ENCODE peak calls at places on chromosomes 12 and 14, in eight cellular contexts. C is spleen, N is GM12865, L is A549, D is heart left ventricle, I is GM06990, J is activated B cell treated with CpG ODN at 0.5 μM for 24 hours, R is cardiac muscle cell. Y is an unnamed sample.

GRCh38 chr14:22845821-22846625 is 9.6 kb downstream of the MMP14 start:
- DNase-seq in C (no peak), N (no peak), L (no peak), D (no peak), I (no peak), J (no peak), R (no peak), Y (no peak)

GRCh38 chr12:92973614-92974013 is 44.5 kb upstream of the EEA1 start:
- DNase-seq in C (no peak), N (peak; percentile 95), L (no peak), D (no peak), I (peak; percentile 80), J (no peak), R (no peak), Y (peak; percentile 46)

GRCh38 chr12:53474077-53474476 is 22.2 kb downstream of the PCBP2 start:
- DNase-seq in C (no peak), N (no peak), L (no peak), D (no peak), I (no peak), J (no peak), R (no peak), Y (no peak)

GRCh38 chr12:99879439-99879838 is 105.3 kb downstream of the ANKS1B start:
- DNase-seq in C (no peak), N (no peak), L (no peak), D (no peak), I (no peak), J (no peak), R (no peak), Y (no peak)

GRCh38 chr14:99476864-99477263 is 3.8 kb downstream of the SETD3 start:
- DNase-seq in C (no peak), N (no peak), L (no peak), D (no peak), I (no peak), J (no peak), R (no peak), Y (no peak)

GRCh38 chr14:69360438-69361108 is 37.5 kb downstream of the ERH start:
- DNase-seq in C (no peak), N (peak; percentile 53), L (no peak), D (no peak), I (peak; percentile 54), J (peak; percentile 42), R (no peak), Y (peak; percentile 51)

GRCh38 chr14:89748004-89748403 is 206.5 kb downstream of the EFCAB11 start:
- DNase-seq in C (no peak), N (no peak), L (no peak), D (no peak), I (no peak), J (no peak), R (no peak), Y (no peak)

GRCh38 chr14:101876539-101876938 is 87.8 kb upstream of the DYNC1H1 start:
- DNase-seq in C (peak; percentile 92), N (peak; percentile 95), L (no peak), D (peak; percentile 82), I (peak; percentile 76), J (peak; percentile 60), R (peak; percentile 18), Y (peak; percentile 79)

GRCh38 chr14:76484355-76484754 is 108.4 kb downstream of the ESRRB start:
- DNase-seq in C (no peak), N (no peak), L (no peak), D (no peak), I (no peak), J (no peak), R (no peak), Y (no peak)

GRCh38 chr14:87898301-87898700 is 94.7 kb downstream of the GALC start:
- DNase-seq in C (no peak), N (no peak), L (no peak), D (no peak), I (no peak), J (no peak), R (no peak), Y (no peak)

GRCh38 chr14:80535171-80535570 is 323.9 kb upstream of the DIO2 start:
- DNase-seq in C (no peak), N (no peak), L (no peak), D (no peak), I (no peak), J (no peak), R (peak; percentile 2), Y (no peak)

GRCh38 chr12:30088259-30088995 is 304.7 kb upstream of the TMTC1 start:
- DNase-seq in C (no peak), N (no peak), L (no peak), D (no peak), I (no peak), J (no peak), R (no peak), Y (no peak)

GRCh38 chr12:79420146-79420618 is 270.6 kb downstream of the PAWR start:
- DNase-seq in C (no peak), N (peak; percentile 18), L (peak; percentile 38), D (no peak), I (no peak), J (no peak), R (peak; percentile 64), Y (no peak)

GRCh38 chr14:100950024-100950423 is 46.5 kb upstream of the RTL1 start:
- DNase-seq in C (no peak), N (no peak), L (no peak), D (no peak), I (no peak), J (no peak), R (no peak), Y (no peak)

GRCh38 chr12:68317047-68317667 is 15.0 kb downstream of the MDM1 start:
- DNase-seq in C (no peak), N (peak; percentile 68), L (peak; percentile 31), D (peak; percentile 31), I (no peak), J (no peak), R (peak; percentile 58), Y (peak; percentile 52)

GRCh38 chr12:51823875-51824565 is 24.5 kb downstream of the FIGNL2 start:
- DNase-seq in C (no peak), N (peak; percentile 37), L (peak; percentile 70), D (no peak), I (no peak), J (no peak), R (peak; percentile 70), Y (no peak)
- TF ChIP-seq CTCF in C (peak; percentile 47), N (peak; percentile 22), L (peak; percentile 73), D (peak; percentile 62), I (peak; percentile 44), J (no peak), R (peak; percentile 59), Y (peak; percentile 29)

GRCh38 chr14:49620182-49621113 is at the start of the genes MGAT2 and RPL36AL:
- DNase-seq in C (peak; percentile 98), N (peak; percentile 99), L (peak; percentile 98), D (peak; percentile 99), I (peak; percentile 98), J (peak; percentile 90), R (peak; percentile 97), Y (peak; percentile 97)
- TF ChIP-seq CTCF in C (peak; percentile 63), N (no peak), L (peak; percentile 10), D (peak; percentile 46), I (peak; percentile 26), J (no peak), R (peak; percentile 40), Y (peak; percentile 17)

GRCh38 chr12:55729592-55730446 is 1.0 kb upstream of the CD63 start:
- DNase-seq in C (peak; percentile 94), N (peak; percentile 80), L (peak; percentile 98), D (peak; percentile 92), I (peak; percentile 66), J (peak; percentile 45), R (peak; percentile 84), Y (peak; percentile 81)
- TF ChIP-seq CTCF in C (no peak), N (no peak), L (peak; percentile 6), D (no peak), I (no peak), J (no peak), R (peak; percentile 9), Y (no peak)

DNA sequence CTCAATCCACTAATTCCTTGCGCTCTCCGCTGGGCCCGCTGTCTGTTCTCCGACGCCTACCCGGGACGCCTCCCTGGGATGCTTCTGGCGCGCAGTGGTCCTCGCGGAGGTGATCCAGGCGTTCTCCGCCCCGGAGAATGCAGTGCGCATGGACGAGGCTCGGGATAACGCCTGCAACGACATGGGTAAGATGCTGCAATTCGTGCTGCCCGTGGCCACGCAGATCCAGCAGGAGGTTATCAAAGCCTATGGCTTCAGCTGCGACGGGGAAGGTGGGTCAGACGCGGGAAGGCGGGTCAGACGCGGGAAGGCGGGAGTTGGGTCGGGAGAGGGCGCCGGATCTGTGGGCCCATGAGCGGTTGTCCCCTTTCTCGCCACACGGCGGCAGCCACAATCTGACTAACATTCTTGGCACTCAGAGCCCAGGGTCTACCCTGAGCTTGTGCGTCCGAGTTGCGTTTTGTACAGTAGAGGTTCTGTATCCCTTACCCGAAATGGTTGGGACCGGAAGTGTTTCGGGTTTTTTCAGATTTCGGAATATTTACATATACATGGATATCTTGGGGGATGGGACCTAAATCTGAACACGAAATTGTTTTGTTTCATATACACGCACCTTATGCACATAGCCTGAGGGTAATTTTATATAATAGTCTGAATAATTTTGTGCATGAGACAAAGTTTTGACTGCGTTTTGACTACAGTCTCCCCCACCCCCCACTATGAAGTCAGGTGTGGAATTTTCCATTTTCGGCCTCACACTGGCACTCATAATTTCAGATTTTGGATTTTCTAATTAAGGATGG is 762 bp downstream of the C12orf57 start:
- DNase-seq in C (peak; percentile 96), N (peak; percentile 97), L (peak; percentile 93), D (peak; percentile 94), I (no peak), J (peak; percentile 80), R (peak; percentile 95), Y (peak; percentile 79)
- TF ChIP-seq CTCF in C (peak; percentile 94), N (peak; percentile 86), L (peak; percentile 85), D (peak; percentile 96), I (peak; percentile 95), J (peak; percentile 59), R (peak; percentile 87), Y (peak; percentile 94)

DNA sequence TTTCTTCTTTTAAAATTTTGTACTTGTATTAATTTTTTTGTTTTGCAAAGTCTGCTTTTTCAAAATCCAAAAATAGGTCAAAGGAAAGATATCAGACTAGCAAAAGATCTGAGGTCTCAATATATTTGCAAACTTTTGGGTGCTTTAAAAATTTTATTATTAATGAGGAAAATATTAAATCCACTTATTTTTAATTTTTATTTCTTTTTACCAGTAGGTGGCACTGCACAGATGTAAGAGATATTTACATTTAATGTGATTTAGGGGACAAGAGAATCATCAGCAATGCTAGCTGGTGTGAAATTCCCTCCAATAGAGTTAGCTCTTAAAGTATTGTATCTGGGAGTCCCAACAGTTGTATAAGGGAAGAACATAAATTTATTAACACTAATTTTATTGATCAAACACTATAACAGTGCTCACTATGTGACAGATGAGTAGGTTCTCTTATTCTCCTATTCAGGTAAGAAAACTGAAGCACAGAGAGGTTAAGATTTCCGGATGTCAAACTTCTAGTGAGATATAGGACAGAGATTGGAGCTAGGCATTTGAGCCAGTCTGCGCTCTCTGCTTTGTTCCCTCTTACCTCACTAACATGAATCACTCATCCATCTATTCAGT is 30.5 kb downstream of the ALX1 start:
- DNase-seq in C (no peak), N (peak; percentile 3), L (no peak), D (no peak), I (no peak), J (no peak), R (no peak), Y (no peak)
- TF ChIP-seq CTCF in C (no peak), N (peak; percentile 9), L (peak; percentile 56), D (peak; percentile 46), I (peak; percentile 26), J (no peak), R (peak; percentile 28), Y (no peak)

DNA sequence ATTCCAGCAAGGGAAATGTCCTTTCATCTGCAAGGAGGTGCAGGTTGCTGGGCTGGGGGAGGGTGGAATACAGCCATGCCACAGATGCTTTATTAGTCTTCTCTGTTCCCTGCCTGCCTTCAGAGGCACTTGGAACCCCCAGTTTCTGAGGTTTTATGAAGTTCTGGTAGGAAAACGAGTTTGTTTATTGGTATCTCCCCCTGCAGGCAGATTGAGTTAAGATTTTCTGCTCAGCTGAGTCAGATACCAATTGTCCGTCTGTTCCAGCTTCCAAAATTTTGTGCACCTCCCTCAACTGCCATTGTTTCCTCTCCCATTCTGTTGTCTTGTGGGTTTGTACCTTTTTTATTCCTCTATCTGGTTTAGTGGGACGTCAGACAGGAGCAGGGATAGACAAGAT is 155.6 kb downstream of the ETV6 start:
- DNase-seq in C (no peak), N (no peak), L (no peak), D (no peak), I (no peak), J (no peak), R (no peak), Y (no peak)
- TF ChIP-seq CTCF in C (no peak), N (no peak), L (no peak), D (no peak), I (peak; percentile 15), J (no peak), R (no peak), Y (no peak)